ENCODE peak calls at places on chromosomes 11 and 22, in seven cellular contexts. N is NCI-H510A, D is GM04503, K is islet precursor cell, T is choroid plexus epithelial cell, X is astrocyte of the spinal cord, Q is WTC11. Z is an unnamed sample.

GRCh38 chr11:9717719-9718118 is 53.8 kb downstream of the SWAP70 start:
- DNase-seq in D (no peak), T (no peak), X (no peak), Q (no peak), K (no peak), N (no peak), Z (no peak)

GRCh38 chr11:59755701-59756495 is 722 bp downstream of the STX3 start:
- DNase-seq in D (no peak), K (peak; percentile 93), N (no peak), X (peak; percentile 67), T (peak; percentile 84), Q (peak; percentile 57), Z (peak; percentile 56)

GRCh38 chr11:23732026-23732425 is 764.8 kb upstream of the LUZP2 start:
- DNase-seq in X (peak; percentile 59), T (peak; percentile 66), K (peak; percentile 74), D (no peak), Q (no peak), N (no peak), Z (no peak)

GRCh38 chr11:96317576-96317975 is 25.4 kb downstream of the MAML2 start:
- DNase-seq in D (no peak), Q (no peak), T (no peak), X (no peak), N (no peak), K (no peak), Z (no peak)

GRCh38 chr11:125451400-125452124 is 44.5 kb downstream of the FEZ1 start:
- DNase-seq in N (no peak), D (no peak), Q (peak; percentile 88), X (no peak), K (peak; percentile 83), T (peak; percentile 61), Z (peak; percentile 35)

GRCh38 chr11:81007046-81007445 is 1566.2 kb upstream of the TENM4 start:
- DNase-seq in X (peak; percentile 54), N (no peak), K (no peak), D (no peak), Q (no peak), T (peak; percentile 68), Z (no peak)

GRCh38 chr22:24067587-24068376 is 56.7 kb downstream of the CABIN1 start:
- DNase-seq in D (no peak), N (peak; percentile 40), Q (no peak), X (no peak), T (no peak), K (no peak), Z (no peak)

GRCh38 chr11:44680982-44681597 is 45.7 kb upstream of the TSPAN18 start:
- DNase-seq in X (no peak), T (no peak), K (peak; percentile 86), Q (peak; percentile 47), N (no peak), D (no peak), Z (no peak)

GRCh38 chr11:69598147-69598546 is 42.8 kb upstream of the CCND1 start:
- DNase-seq in N (no peak), Q (no peak), D (no peak), T (peak; percentile 9), K (peak; percentile 44), X (no peak), Z (peak; percentile 28)

GRCh38 chr11:116348226-116348625 is 424.6 kb downstream of the BUD13 start:
- DNase-seq in D (no peak), K (no peak), T (no peak), X (no peak), Q (no peak), N (no peak), Z (no peak)

GRCh38 chr22:25120093-25120561 is 79.5 kb upstream of the CRYBB3 start:
- DNase-seq in D (no peak), T (no peak), X (no peak), K (peak; percentile 94), N (no peak), Q (no peak), Z (peak; percentile 92)

GRCh38 chr22:37267128-37267587 is 15.2 kb upstream of the CYTH4 start:
- DNase-seq in T (peak; percentile 46), N (no peak), Q (peak; percentile 86), X (no peak), K (peak; percentile 78), D (no peak), Z (peak; percentile 43)

GRCh38 chr11:125102544-125102943 is 8.9 kb downstream of the TMEM218 start:
- DNase-seq in Q (no peak), T (peak; percentile 70), K (no peak), D (no peak), N (no peak), X (no peak), Z (no peak)

GRCh38 chr11:65308281-65308891 is 6.3 kb upstream of the CDC42EP2 start:
- DNase-seq in X (no peak), Q (no peak), K (no peak), T (peak; percentile 35), N (no peak), D (no peak), Z (peak; percentile 48)

GRCh38 chr11:66317766-66318575 is 1.1 kb upstream of the CD248 start:
- DNase-seq in N (no peak), Q (peak; percentile 46), D (no peak), K (peak; percentile 71), X (peak; percentile 84), T (peak; percentile 97), Z (peak; percentile 60)

GRCh38 chr11:88188251-88189030 is 13.2 kb upstream of the RAB38 start:
- DNase-seq in Q (no peak), K (peak; percentile 88), D (no peak), N (no peak), T (peak; percentile 40), X (peak; percentile 14), Z (no peak)

GRCh38 chr22:24153353-24153752 is 27.9 kb upstream of the SUSD2 start:
- DNase-seq in X (no peak), N (no peak), D (no peak), Q (no peak), T (peak; percentile 36), K (no peak), Z (no peak)

GRCh38 chr11:96197221-96197620 is 145.8 kb downstream of the MAML2 start:
- DNase-seq in N (no peak), Q (no peak), D (no peak), K (no peak), T (peak; percentile 46), X (no peak), Z (peak; percentile 38)

GRCh38 chr11:44813401-44813800 is 86.6 kb downstream of the TSPAN18 start:
- DNase-seq in N (no peak), D (no peak), X (no peak), T (no peak), K (no peak), Q (no peak), Z (no peak)

GRCh38 chr22:28143206-28143605 is 224.2 kb upstream of the PITPNB start:
- DNase-seq in Q (no peak), T (no peak), D (no peak), N (no peak), X (no peak), K (no peak), Z (no peak)

GRCh38 chr11:129768356-129768755 is 47.3 kb upstream of the TMEM45B start:
- DNase-seq in N (no peak), X (peak; percentile 18), K (no peak), Q (no peak), T (peak; percentile 34), D (no peak), Z (no peak)

GRCh38 chr11:119206512-119207299 is 567 bp downstream of the CBL start:
- DNase-seq in N (no peak), D (no peak), X (no peak), T (peak; percentile 21), Q (peak; percentile 68), K (peak; percentile 52), Z (peak; percentile 27)

GRCh38 chr11:15918212-15918611 is 438.1 kb downstream of the SOX6 start:
- DNase-seq in X (no peak), Q (no peak), N (peak; percentile 50), D (no peak), K (peak; percentile 51), T (no peak), Z (no peak)

GRCh38 chr22:27405672-27406388 is 395.7 kb downstream of the MN1 start:
- DNase-seq in X (peak; percentile 38), N (no peak), Q (peak; percentile 77), T (peak; percentile 60), D (no peak), K (peak; percentile 79), Z (peak; percentile 78)

GRCh38 chr11:118889796-118890195 is 6.1 kb downstream of the CXCR5 start:
- DNase-seq in T (peak; percentile 58), D (peak; percentile 70), K (peak; percentile 95), Q (no peak), N (no peak), X (peak; percentile 24), Z (no peak)

GRCh38 chr22:31538815-31539214 is 42.5 kb downstream of the SFI1 start:
- DNase-seq in D (no peak), K (no peak), N (no peak), Q (no peak), X (no peak), T (no peak), Z (no peak)

GRCh38 chr22:22565991-22566390 is 6.9 kb upstream of the PRAME start:
- DNase-seq in K (no peak), X (no peak), D (no peak), Q (no peak), N (no peak), T (peak; percentile 82), Z (no peak)

GRCh38 chr11:113554531-113554930 is 79.3 kb upstream of the DRD2 start:
- DNase-seq in Q (no peak), N (no peak), D (no peak), T (no peak), K (peak; percentile 55), X (no peak), Z (peak; percentile 65)

GRCh38 chr11:46315783-46316563 is 31.3 kb upstream of the DGKZ start:
- DNase-seq in Q (no peak), K (peak; percentile 40), T (no peak), N (no peak), D (no peak), X (no peak), Z (no peak)

GRCh38 chr11:44268073-44268806 is 41.7 kb downstream of the ALX4 start:
- DNase-seq in N (no peak), D (no peak), T (no peak), X (no peak), Q (no peak), K (no peak), Z (no peak)

GRCh38 chr11:122893131-122893530 is 10.6 kb downstream of the JHY start:
- DNase-seq in X (no peak), K (no peak), T (no peak), Q (no peak), N (no peak), D (no peak), Z (no peak)

GRCh38 chr11:35978173-35978572 is 34.3 kb downstream of the LDLRAD3 start:
- DNase-seq in T (no peak), D (no peak), N (no peak), K (no peak), Q (no peak), X (no peak), Z (peak; percentile 27)

GRCh38 chr11:117638913-117639543 is 158.0 kb downstream of the DSCAML1 start:
- DNase-seq in K (no peak), X (no peak), T (no peak), Q (no peak), N (no peak), D (no peak), Z (no peak)

GRCh38 chr22:31626427-31627150 is 35.4 kb downstream of the PISD start:
- DNase-seq in N (no peak), D (no peak), Q (no peak), T (peak; percentile 37), K (no peak), X (no peak), Z (no peak)

GRCh38 chr22:43377486-43377995 is 34.3 kb upstream of the MPPED1 start:
- DNase-seq in N (no peak), D (no peak), K (no peak), Q (no peak), X (no peak), T (no peak), Z (no peak)

GRCh38 chr22:37486224-37486845 is at the start of gene MFNG:
- DNase-seq in D (no peak), K (peak; percentile 71), N (no peak), X (peak; percentile 36), Q (peak; percentile 75), T (peak; percentile 48), Z (peak; percentile 84)

Z was measured in SJCRH30.